ENCODE peak calls at places on chromosome X, in eight cellular contexts. I is choroid plexus epithelial cell, Z is AG04450, R is OCI-LY7, X is NCI-H1694, Y is right cardiac atrium, U is HEK293T, P is tibial artery. N is an unnamed sample.

GRCh38 chrX:97132654-97133415 is 249.1 kb downstream of the RPA4 start:
- DNase-seq in R (no peak), I (no peak), X (no peak), Y (no peak), P (no peak), U (no peak), Z (no peak), N (no peak)

GRCh38 chrX:6849711-6850415 is 297.6 kb upstream of the STS start:
- DNase-seq in P (no peak), X (no peak), I (no peak), Z (no peak), R (no peak), Y (no peak), U (no peak), N (peak)

GRCh38 chrX:31165241-31166035 is 93.6 kb upstream of the FTHL17 start:
- DNase-seq in I (peak), X (no peak), P (no peak), Z (no peak), R (no peak), Y (no peak), U (no peak), N (peak)

GRCh38 chrX:45009371-45010000 is 136.5 kb downstream of the KDM6A start:
- DNase-seq in U (no peak), R (no peak), Z (no peak), X (no peak), Y (no peak), P (no peak), I (no peak), N (peak)

GRCh38 chrX:152136312-152136711 is 2.1 kb downstream of the MAGEA10 start:
- DNase-seq in X (no peak), P (no peak), I (no peak), R (no peak), Y (no peak), U (no peak), Z (no peak), N (no peak)

GRCh38 chrX:49071877-49072711 is 1.7 kb downstream of the PRAF2 start:
- DNase-seq in R (no peak), I (peak), Y (peak), Z (no peak), U (no peak), P (peak), X (no peak), N (peak)

GRCh38 chrX:3440981-3441380 is 94.5 kb upstream of the MXRA5 start:
- DNase-seq in R (no peak), I (no peak), U (no peak), Z (no peak), X (no peak), Y (no peak), P (no peak), N (no peak)

GRCh38 chrX:42710452-42710851 is 67.5 kb downstream of the PPP1R2C start:
- DNase-seq in Z (no peak), U (no peak), P (no peak), X (no peak), R (no peak), I (no peak), Y (no peak), N (no peak)

GRCh38 chrX:49029876-49030275 is 13.3 kb downstream of the TFE3 start:
- DNase-seq in X (no peak), I (no peak), Y (no peak), Z (no peak), P (no peak), R (no peak), U (no peak), N (no peak)

GRCh38 chrX:107389726-107390125 is 59.7 kb upstream of the FRMPD3 start:
- DNase-seq in P (no peak), X (no peak), R (no peak), I (no peak), Y (no peak), U (no peak), Z (no peak), N (no peak)

GRCh38 chrX:9644335-9644734 is 121.3 kb downstream of the GPR143 start:
- DNase-seq in R (no peak), U (no peak), P (no peak), Y (no peak), X (no peak), I (no peak), Z (no peak), N (no peak)

GRCh38 chrX:20529301-20529700 is 262.6 kb upstream of the RPS6KA3 start:
- DNase-seq in X (no peak), Z (no peak), I (peak), P (no peak), U (no peak), R (no peak), Y (no peak), N (no peak)

GRCh38 chrX:46279214-46279924 is 265.9 kb downstream of the ZNF674 start:
- DNase-seq in Z (no peak), Y (no peak), U (no peak), I (no peak), X (no peak), R (no peak), P (no peak), N (peak)

GRCh38 chrX:85499400-85499799 is 119.9 kb upstream of the POF1B start:
- DNase-seq in Y (no peak), Z (no peak), R (no peak), X (no peak), P (no peak), I (no peak), U (no peak), N (no peak)

GRCh38 chrX:112356031-112356430 is 273.5 kb upstream of the TRPC5 start:
- DNase-seq in X (no peak), Y (no peak), Z (no peak), U (no peak), I (no peak), R (no peak), P (no peak), N (no peak)

GRCh38 chrX:2264179-2265030 is 236.4 kb downstream of the DHRSX start:
- DNase-seq in I (no peak), Z (no peak), R (peak), Y (no peak), X (no peak), P (peak), U (no peak), N (no peak)

GRCh38 chrX:41677661-41678060 is 11.1 kb upstream of the GPR34 start:
- DNase-seq in Y (no peak), P (no peak), U (no peak), I (peak), X (no peak), R (no peak), Z (no peak), N (no peak)

GRCh38 chrX:130109429-130110378 is 593 bp downstream of the ELF4 start:
- DNase-seq in X (no peak), Y (peak), R (peak), P (peak), I (no peak), Z (no peak), U (no peak), N (peak)

GRCh38 chrX:6227445-6227820 is 1.2 kb downstream of the NLGN4X start:
- DNase-seq in X (no peak), Z (no peak), P (no peak), Y (no peak), U (no peak), R (no peak), I (no peak), N (no peak)

GRCh38 chrX:1444896-1445480 is 7.7 kb downstream of the ASMTL start:
- DNase-seq in I (no peak), Z (no peak), X (no peak), R (no peak), Y (no peak), U (no peak), P (peak), N (no peak)

GRCh38 chrX:8783100-8784098 is 17.8 kb downstream of the FAM9A start:
- DNase-seq in I (peak), Z (no peak), U (peak), X (no peak), P (no peak), Y (no peak), R (no peak), N (no peak)

GRCh38 chrX:30971761-30972603 is 82.9 kb upstream of the TAB3 start:
- DNase-seq in I (peak), P (no peak), X (no peak), Z (peak), Y (no peak), U (peak), R (peak), N (peak)

GRCh38 chrX:71302461-71303213 is 1.1 kb downstream of the ITGB1BP2 start:
- DNase-seq in I (no peak), U (no peak), Y (no peak), Z (no peak), P (no peak), R (no peak), X (no peak), N (no peak)

GRCh38 chrX:134545524-134545923 is 85.6 kb downstream of the HPRT1 start:
- DNase-seq in U (no peak), X (no peak), Y (no peak), Z (no peak), R (no peak), P (no peak), I (no peak), N (no peak)

GRCh38 chrX:132180929-132181328 is 38.3 kb downstream of the RAP2C start:
- DNase-seq in P (no peak), Z (no peak), I (no peak), U (no peak), X (no peak), R (no peak), Y (no peak), N (no peak)

GRCh38 chrX:103446665-103447302 is 70.4 kb downstream of the BEX3 start:
- DNase-seq in P (no peak), U (no peak), Z (no peak), X (no peak), R (no peak), I (peak), Y (no peak), N (no peak)

GRCh38 chrX:23792861-23793553 is 10.0 kb downstream of the SAT1 start:
- DNase-seq in R (no peak), I (peak), X (no peak), P (no peak), Z (no peak), Y (no peak), U (no peak), N (no peak)

GRCh38 chrX:96407043-96407442 is 277.6 kb upstream of the DIAPH2 start:
- DNase-seq in Y (peak), Z (no peak), U (no peak), P (no peak), I (peak), X (no peak), R (no peak), N (peak)

GRCh38 chrX:53357799-53358530 is 64.5 kb downstream of the SMC1A start:
- DNase-seq in X (no peak), R (no peak), I (peak), U (no peak), P (no peak), Z (peak), Y (no peak), N (peak)

GRCh38 chrX:118627084-118627758 is 100.2 kb upstream of the IL13RA1 start:
- DNase-seq in I (peak), U (peak), Y (no peak), Z (no peak), R (peak), X (no peak), P (no peak), N (no peak)

N was measured in adipocyte.